ENCODE peak calls at places on chromosomes 16 and 17, in four cellular contexts. E is astrocyte of the spinal cord, L is NB4, A is AG04449. F is an unnamed sample.

GRCh38 chr17:19004601-19005441 is at the start of gene FAM83G:
- DNase-seq in E (peak), L (peak), A (no peak), F (no peak)

GRCh38 chr16:29663829-29664132 is 734 bp downstream of the SPN start:
- DNase-seq in E (no peak), L (no peak), A (no peak), F (no peak)

GRCh38 chr17:8375738-8376259 is 705 bp downstream of the KRABD2 start:
- DNase-seq in E (no peak), L (no peak), A (no peak), F (no peak)

GRCh38 chr16:97822-98221 is 19.8 kb downstream of the MPG start:
- DNase-seq in E (peak), L (no peak), A (no peak), F (no peak)

GRCh38 chr17:33667052-33667509 is 374.0 kb upstream of the ASIC2 start:
- DNase-seq in E (no peak), L (peak), A (no peak), F (no peak)

GRCh38 chr17:32960815-32961214 is 30.8 kb upstream of the SPACA3 start:
- DNase-seq in E (no peak), L (no peak), A (no peak), F (no peak)

GRCh38 chr17:73338050-73338491 is 26.3 kb upstream of the CDC42EP4 start:
- DNase-seq in E (peak), L (no peak), A (no peak), F (no peak)

GRCh38 chr17:6789146-6789545 is 13.1 kb downstream of the FBXO39 start:
- DNase-seq in E (no peak), L (no peak), A (no peak), F (no peak)

GRCh38 chr16:84324439-84325262 is 30.0 kb downstream of the WFDC1 start:
- DNase-seq in E (no peak), L (peak), A (no peak), F (no peak)

GRCh38 chr17:66220079-66220835 is 9.0 kb downstream of the APOH start:
- DNase-seq in E (no peak), L (no peak), A (no peak), F (no peak)

GRCh38 chr16:57477531-57478202 is 8.6 kb downstream of the DOK4 start:
- DNase-seq in E (no peak), L (no peak), A (no peak), F (no peak)

GRCh38 chr17:21283482-21284318 is 811 bp upstream of the MAP2K3 start:
- DNase-seq in E (no peak), L (peak), A (no peak), F (no peak)

GRCh38 chr17:40366076-40366860 is 1.7 kb upstream of the GJD3 start:
- DNase-seq in E (no peak), L (no peak), A (no peak), F (no peak)

GRCh38 chr17:79944251-79944812 is 91.3 kb downstream of the TBC1D16 start:
- DNase-seq in E (no peak), L (no peak), A (no peak), F (no peak)

GRCh38 chr16:67877064-67877463 is 4.2 kb downstream of the EDC4 start:
- DNase-seq in E (no peak), L (no peak), A (no peak), F (no peak)

GRCh38 chr16:88274847-88275246 is 107.9 kb upstream of the ZNF469 start:
- DNase-seq in E (no peak), L (peak), A (no peak), F (no peak)

GRCh38 chr17:75876938-75877751 is 1.2 kb downstream of the TRIM47 start:
- DNase-seq in E (peak), L (no peak), A (peak), F (peak)

GRCh38 chr17:43949777-43950176 is 4.0 kb downstream of the PYY start:
- DNase-seq in E (no peak), L (peak), A (no peak), F (no peak)

GRCh38 chr17:2853111-2853721 is 57.0 kb downstream of the RAP1GAP2 start:
- DNase-seq in E (no peak), L (peak), A (no peak), F (no peak)

GRCh38 chr16:19432429-19432828 is 14.7 kb downstream of the TMC5 start:
- DNase-seq in E (no peak), L (peak), A (no peak), F (no peak)

GRCh38 chr17:48238933-48239602 is 131.5 kb downstream of the SNX11 start:
- DNase-seq in E (no peak), L (no peak), A (no peak), F (no peak)

GRCh38 chr16:11816123-11816522 is 19.1 kb upstream of the ZC3H7A start:
- DNase-seq in E (no peak), L (no peak), A (no peak), F (no peak)

GRCh38 chr16:67195676-67196075 is 3.3 kb upstream of the ELMO3 start:
- DNase-seq in E (no peak), L (no peak), A (no peak), F (no peak)

GRCh38 chr16:46974352-46974751 is 878 bp upstream of the DNAJA2 start:
- DNase-seq in E (no peak), L (peak), A (no peak), F (no peak)

GRCh38 chr17:78818932-78819331 is 21.7 kb downstream of the USP36 start:
- DNase-seq in E (no peak), L (no peak), A (no peak), F (no peak)

GRCh38 chr16:83300326-83300725 is 507.5 kb upstream of the HSBP1 start:
- DNase-seq in E (no peak), L (no peak), A (no peak), F (no peak)

GRCh38 chr17:2400474-2400866 is 390 bp downstream of the MNT start:
- DNase-seq in E (peak), L (peak), A (no peak), F (no peak)

GRCh38 chr16:57134982-57135381 is 42.6 kb downstream of the CPNE2 start:
- DNase-seq in E (no peak), L (no peak), A (no peak), F (no peak)

GRCh38 chr16:66618588-66618987 is 14.1 kb downstream of the CMTM3 start:
- DNase-seq in E (peak), L (no peak), A (peak), F (peak)

GRCh38 chr17:64063766-64064224 is 43.4 kb upstream of the ICAM2 start:
- DNase-seq in E (no peak), L (peak), A (no peak), F (no peak)

GRCh38 chr16:272633-273546 is 2.9 kb downstream of the RGS11 start:
- DNase-seq in E (no peak), L (no peak), A (no peak), F (no peak)

GRCh38 chr16:12089492-12090161 is 113.1 kb downstream of the SNX29 start:
- DNase-seq in E (peak), L (peak), A (no peak), F (no peak)

GRCh38 chr17:27353469-27354050 is 59.6 kb downstream of the WSB1 start:
- DNase-seq in E (peak), L (peak), A (peak), F (peak)

GRCh38 chr17:68710976-68711375 is 109.8 kb upstream of the FAM20A start:
- DNase-seq in E (no peak), L (no peak), A (no peak), F (no peak)

GRCh38 chr17:73293480-73293911 is 18.3 kb downstream of the CDC42EP4 start:
- DNase-seq in E (peak), L (peak), A (no peak), F (no peak)

GRCh38 chr16:11896776-11897175 is 19.0 kb downstream of the GSPT1 start:
- DNase-seq in E (peak), L (no peak), A (peak), F (no peak)

GRCh38 chr16:4651842-4652241 is 27.2 kb downstream of the MGRN1 start:
- DNase-seq in E (no peak), L (peak), A (no peak), F (no peak)

GRCh38 chr16:72934661-72935403 is 113.1 kb downstream of the ZFHX3 start:
- DNase-seq in E (peak), L (peak), A (no peak), F (peak)

GRCh38 chr17:4539576-4540223 is 15.5 kb downstream of the MYBBP1A start:
- DNase-seq in E (no peak), L (no peak), A (no peak), F (no peak)

GRCh38 chr17:4541041-4541327 is 14.2 kb downstream of the MYBBP1A start:
- DNase-seq in E (no peak), L (no peak), A (no peak), F (no peak)

GRCh38 chr17:4539025-4539424 is 16.2 kb downstream of the MYBBP1A start:
- DNase-seq in E (no peak), L (no peak), A (no peak), F (no peak)

GRCh38 chr17:4541328-4542002 is 13.7 kb downstream of the MYBBP1A start:
- DNase-seq in E (no peak), L (no peak), A (no peak), F (no peak)

GRCh38 chr17:4540224-4541040 is 14.8 kb downstream of the MYBBP1A start:
- DNase-seq in E (no peak), L (peak), A (no peak), F (no peak)
- TF ChIP-seq CTCF in E (no peak), L (peak), A (no peak), F (peak)

GRCh38 chr17:17691468-17692263 is 10.4 kb downstream of the RAI1 start:
- DNase-seq in E (no peak), L (peak), A (no peak), F (no peak)
- H3K4me3 ChIP-seq in E (no peak), L (no peak), A (no peak), F (no peak)

GRCh38 chr16:49921106-49921505 is 65.2 kb upstream of the ZNF423 start:
- DNase-seq in E (no peak), L (no peak), A (no peak), F (no peak)

GRCh38 chr16:49924078-49924477 is 68.2 kb upstream of the ZNF423 start:
- DNase-seq in E (no peak), L (peak), A (no peak), F (no peak)

GRCh38 chr16:49920397-49920796 is 64.5 kb upstream of the ZNF423 start:
- DNase-seq in E (no peak), L (no peak), A (no peak), F (no peak)

GRCh38 chr16:49921791-49922456 is 66.0 kb upstream of the ZNF423 start:
- DNase-seq in E (peak), L (peak), A (no peak), F (no peak)

DNA sequence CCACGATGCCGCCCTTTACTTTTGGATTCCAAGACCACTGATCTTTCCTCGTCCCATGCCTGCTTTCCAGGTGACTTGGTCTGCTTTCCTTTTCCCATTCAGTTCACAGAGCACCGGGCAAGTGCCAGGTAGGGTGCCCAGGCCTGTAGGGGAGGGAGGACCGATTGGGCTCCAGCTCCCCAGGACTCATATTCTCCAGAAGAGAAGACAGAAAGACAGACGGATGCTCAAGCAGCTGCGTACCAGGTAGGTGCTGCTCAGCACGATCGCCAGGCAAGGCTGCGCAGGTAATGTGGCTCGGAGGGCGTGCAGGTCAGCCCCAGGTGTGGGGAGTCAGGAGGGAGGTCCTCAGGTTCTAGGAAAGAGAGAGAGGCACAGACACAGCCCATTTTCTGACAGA is 67.5 kb upstream of the ZNF423 start:
- DNase-seq in E (no peak), L (no peak), A (no peak), F (no peak)
- TF ChIP-seq CTCF in E (no peak), L (no peak), A (no peak), F (no peak)

GRCh38 chr17:77323413-77324171 is 182.8 kb downstream of the SEC14L1 start:
- DNase-seq in E (peak), L (peak), A (no peak), F (no peak)

GRCh38 chr17:77320501-77321256 is 179.9 kb downstream of the SEC14L1 start:
- DNase-seq in E (no peak), L (peak), A (no peak), F (no peak)

GRCh38 chr17:77324227-77324626 is 183.5 kb downstream of the SEC14L1 start:
- DNase-seq in E (no peak), L (no peak), A (no peak), F (no peak)

GRCh38 chr17:77322534-77323412 is 182.0 kb downstream of the SEC14L1 start:
- DNase-seq in E (peak), L (peak), A (peak), F (peak)

GRCh38 chr17:77322284-77322533 is 181.4 kb downstream of the SEC14L1 start:
- DNase-seq in E (no peak), L (no peak), A (no peak), F (no peak)
- H3K4me3 ChIP-seq in E (peak), L (peak), A (peak), F (peak)

GRCh38 chr17:57009737-57010445 is 32.0 kb downstream of the SCPEP1 start:
- DNase-seq in E (peak), L (peak), A (no peak), F (peak)
- TF ChIP-seq CTCF in E (peak), L (peak), A (peak), F (peak)

GRCh38 chr17:17751489-17751995 is 70.3 kb downstream of the RAI1 start:
- DNase-seq in E (no peak), L (peak), A (no peak), F (no peak)

GRCh38 chr17:17754719-17755686 is 73.7 kb downstream of the RAI1 start:
- DNase-seq in E (no peak), L (no peak), A (no peak), F (no peak)

GRCh38 chr17:17750881-17751280 is 69.6 kb downstream of the RAI1 start:
- DNase-seq in E (no peak), L (peak), A (no peak), F (no peak)

GRCh38 chr17:17751996-17752821 is 71.0 kb downstream of the RAI1 start:
- DNase-seq in E (peak), L (peak), A (peak), F (peak)

GRCh38 chr17:17752822-17753448 is 71.7 kb downstream of the RAI1 start:
- DNase-seq in E (no peak), L (no peak), A (no peak), F (no peak)
- H3K4me3 ChIP-seq in E (peak), L (peak), A (peak), F (peak)

GRCh38 chr16:3101841-3102470 is 2.9 kb upstream of the ZSCAN10 start:
- DNase-seq in E (no peak), L (peak), A (no peak), F (no peak)

GRCh38 chr16:3101018-3101840 is 2.1 kb upstream of the ZSCAN10 start:
- DNase-seq in E (no peak), L (peak), A (no peak), F (no peak)

GRCh38 chr16:3112058-3112880 is at the start of gene ZNF205:
- DNase-seq in E (peak), L (no peak), A (no peak), F (peak)

DNA sequence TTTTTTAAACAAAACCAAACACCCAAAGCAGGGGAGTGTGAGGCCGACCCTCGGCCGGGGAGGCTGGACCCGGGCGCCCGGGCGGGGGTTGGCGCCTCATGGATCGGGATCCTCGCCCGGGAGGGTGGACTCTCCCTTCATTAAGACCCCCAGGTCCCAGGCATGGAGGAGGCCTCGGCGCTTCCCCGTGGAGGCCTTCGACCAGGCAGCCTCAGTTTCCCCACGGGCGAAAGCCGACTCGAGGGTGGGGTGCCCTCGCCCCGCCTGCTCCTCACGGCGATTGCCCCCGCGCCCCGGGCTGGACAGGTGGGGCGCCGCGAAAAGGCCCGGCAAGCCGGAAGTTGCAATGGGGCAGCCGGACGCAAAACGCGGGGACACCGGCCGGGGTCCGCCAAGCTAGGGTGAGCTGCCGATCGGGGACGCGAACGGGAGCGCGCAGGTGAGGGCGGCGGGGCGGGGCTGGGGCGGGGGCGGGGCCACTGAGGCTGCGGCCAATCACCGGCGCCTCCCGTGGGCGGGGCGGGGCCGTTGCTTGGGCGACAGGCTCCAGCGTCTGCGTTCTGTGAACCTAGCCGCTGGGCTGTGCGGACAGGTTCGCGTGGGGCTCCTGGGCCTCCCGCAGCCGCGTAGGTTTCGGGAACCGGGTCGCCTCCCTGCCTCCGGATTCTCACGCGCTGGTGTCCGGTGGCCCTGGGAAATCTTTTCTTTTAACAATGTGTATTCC is 6.0 kb upstream of the ZNF205 start:
- DNase-seq in E (peak), L (peak), A (no peak), F (peak)
- TF ChIP-seq CTCF in E (no peak), L (no peak), A (no peak), F (no peak)

GRCh38 chr17:49616546-49617205 is 41.0 kb downstream of the NXPH3 start:
- DNase-seq in E (peak), L (no peak), A (no peak), F (peak)
- H3K4me3 ChIP-seq in E (no peak), L (no peak), A (no peak), F (no peak)

DNA sequence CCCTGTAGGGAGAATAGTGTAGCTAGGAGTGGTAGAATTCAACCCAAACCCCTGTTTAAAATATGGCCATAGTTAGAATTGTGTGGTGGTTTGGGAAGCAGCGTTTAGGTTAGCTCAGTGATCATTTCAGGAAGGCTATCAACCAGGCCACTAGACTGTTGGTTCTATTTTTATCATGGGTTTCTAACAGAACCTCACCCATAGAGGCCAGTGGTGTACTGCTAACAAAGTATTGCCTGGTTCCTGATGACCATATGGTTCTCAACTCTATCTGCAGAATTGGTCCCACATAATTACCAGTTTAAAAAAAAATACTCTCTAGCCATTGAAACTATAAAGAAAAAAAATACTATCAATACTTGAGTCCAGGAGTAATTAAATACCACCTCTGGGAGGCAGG is 70.5 kb upstream of the RASL10B start:
- DNase-seq in E (no peak), L (no peak), A (no peak), F (no peak)
- TF ChIP-seq CTCF in E (peak), L (no peak), A (no peak), F (peak)

F was measured in AG09309.